ENCODE peak calls at places on chromosomes 2 and 18, in eight cellular contexts. S is left cardiac atrium; Y is AG08395; J is sigmoid colon; T is A172; O is T follicular helper cell; X is CD4-positive, alpha-beta T cell; H is thyroid gland. W is an unnamed sample.
A peak's percentile ranks its signal among the peaks of the same experiment; 100 is the strongest.

GRCh38 chr2:38187416-38188127 is 111.6 kb upstream of the CYP1B1 start:
- DNase-seq in X (no peak), H (peak; percentile 85), T (no peak), Y (peak; percentile 81), J (peak; percentile 95), S (peak; percentile 83), O (no peak), W (peak; percentile 67)

GRCh38 chr2:228655341-228655740 is 473.9 kb upstream of the SPHKAP start:
- DNase-seq in O (no peak), X (no peak), S (no peak), T (peak; percentile 12), J (no peak), Y (no peak), H (no peak), W (no peak)

GRCh38 chr2:204825681-204826080 is 280.4 kb downstream of the PARD3B start:
- DNase-seq in S (no peak), Y (no peak), H (no peak), X (no peak), O (no peak), J (no peak), T (no peak), W (no peak)

GRCh38 chr2:207421661-207422060 is 108.1 kb upstream of the CREB1 start:
- DNase-seq in O (no peak), J (no peak), Y (no peak), H (no peak), X (no peak), T (no peak), S (no peak), W (no peak)

GRCh38 chr2:226995625-226996041 is 159.8 kb downstream of the RHBDD1 start:
- DNase-seq in X (no peak), S (peak; percentile 74), Y (no peak), J (no peak), O (no peak), H (no peak), T (peak; percentile 91), W (no peak)

GRCh38 chr2:239263231-239263936 is 137.4 kb downstream of the HDAC4 start:
- DNase-seq in J (peak; percentile 64), X (no peak), Y (no peak), H (no peak), O (no peak), S (no peak), T (no peak), W (no peak)

GRCh38 chr2:25799301-25799700 is 79.0 kb downstream of the ASXL2 start:
- DNase-seq in O (no peak), H (no peak), T (no peak), J (no peak), Y (no peak), X (no peak), S (no peak), W (no peak)

GRCh38 chr2:237154050-237154638 is 68.5 kb downstream of the COPS8 start:
- DNase-seq in T (peak; percentile 42), H (peak; percentile 44), S (no peak), Y (peak; percentile 36), X (peak; percentile 37), J (no peak), O (peak; percentile 39), W (no peak)

GRCh38 chr2:64657416-64657815 is 3.7 kb upstream of the SERTAD2 start:
- DNase-seq in Y (no peak), T (no peak), J (no peak), O (no peak), H (no peak), X (no peak), S (no peak), W (no peak)

GRCh38 chr2:157307021-157307420 is 18.6 kb downstream of the ERMN start:
- DNase-seq in T (peak; percentile 6), H (no peak), S (no peak), X (no peak), O (no peak), J (no peak), Y (peak; percentile 34), W (no peak)

GRCh38 chr2:201656102-201656501 is 12.8 kb upstream of the TMEM237 start:
- DNase-seq in Y (no peak), H (no peak), J (no peak), T (no peak), S (no peak), O (no peak), X (no peak), W (no peak)

GRCh38 chr2:232883116-232883721 is 13.2 kb downstream of the SNORC start:
- DNase-seq in O (no peak), J (no peak), Y (no peak), X (no peak), H (no peak), S (no peak), T (no peak), W (peak; percentile 41)

GRCh38 chr2:145110668-145111067 is 590.7 kb upstream of the ZEB2 start:
- DNase-seq in O (no peak), S (no peak), X (no peak), H (no peak), J (no peak), Y (peak; percentile 36), T (peak; percentile 51), W (no peak)

GRCh38 chr2:175008801-175009495 is 3.8 kb upstream of the CHN1 start:
- DNase-seq in O (no peak), T (no peak), H (no peak), J (no peak), X (no peak), S (no peak), Y (no peak), W (no peak)

GRCh38 chr2:7031424-7032245 is 114.4 kb downstream of the RNF144A start:
- DNase-seq in X (peak; percentile 45), H (peak; percentile 97), Y (no peak), T (peak; percentile 35), J (peak; percentile 68), S (no peak), O (peak; percentile 76), W (peak; percentile 91)

GRCh38 chr2:6824962-6825361 is 40.7 kb downstream of the CMPK2 start:
- DNase-seq in O (no peak), H (no peak), X (no peak), J (peak; percentile 72), T (peak; percentile 36), Y (peak; percentile 32), S (no peak), W (no peak)

GRCh38 chr18:76380127-76380729 is 114.8 kb downstream of the ZNF516 start:
- DNase-seq in S (no peak), Y (no peak), J (no peak), H (no peak), O (no peak), X (no peak), T (no peak), W (no peak)

GRCh38 chr2:229501051-229501794 is 213.1 kb downstream of the DNER start:
- DNase-seq in Y (no peak), X (no peak), J (no peak), T (no peak), O (no peak), H (no peak), S (no peak), W (no peak)

GRCh38 chr18:44733069-44733753 is 52.5 kb downstream of the SETBP1 start:
- DNase-seq in S (peak; percentile 37), O (no peak), Y (peak; percentile 90), H (no peak), T (peak; percentile 55), X (no peak), J (no peak), W (no peak)

GRCh38 chr2:9665903-9666302 is 35.1 kb upstream of the YWHAQ start:
- DNase-seq in J (no peak), X (no peak), O (no peak), S (no peak), Y (peak; percentile 91), T (peak; percentile 92), H (no peak), W (no peak)

GRCh38 chr2:205637779-205638503 is 44.4 kb upstream of the NRP2 start:
- DNase-seq in Y (no peak), T (no peak), H (no peak), O (no peak), S (no peak), J (no peak), X (no peak), W (no peak)

GRCh38 chr18:37565985-37566478 is 434 bp upstream of the CELF4 start:
- DNase-seq in J (peak; percentile 61), Y (peak; percentile 78), X (no peak), O (no peak), T (peak; percentile 18), S (peak; percentile 68), H (peak; percentile 45), W (no peak)

GRCh38 chr2:236545814-236546480 is 23.7 kb upstream of the ACKR3 start:
- DNase-seq in S (no peak), J (no peak), O (no peak), Y (no peak), T (no peak), X (no peak), H (no peak), W (no peak)

GRCh38 chr18:9366126-9366714 is 31.6 kb downstream of the TWSG1 start:
- DNase-seq in S (peak; percentile 31), J (no peak), O (no peak), H (peak; percentile 44), T (no peak), X (no peak), Y (peak; percentile 45), W (no peak)

GRCh38 chr18:29172151-29173015 is 995.5 kb upstream of the CDH2 start:
- DNase-seq in Y (no peak), X (no peak), T (no peak), H (no peak), S (no peak), J (no peak), O (no peak), W (no peak)

GRCh38 chr18:68148862-68149261 is 566.0 kb downstream of the TMX3 start:
- DNase-seq in T (no peak), S (no peak), H (no peak), J (no peak), O (no peak), Y (no peak), X (no peak), W (no peak)

GRCh38 chr2:3913252-3913651 is 209.9 kb downstream of the DCDC2C start:
- DNase-seq in X (no peak), J (no peak), Y (no peak), T (no peak), O (no peak), S (peak; percentile 37), H (no peak), W (no peak)

GRCh38 chr2:229996320-229996719 is 72.4 kb downstream of the SLC16A14 start:
- DNase-seq in T (no peak), Y (peak; percentile 62), H (no peak), J (no peak), O (no peak), X (no peak), S (no peak), W (no peak)

GRCh38 chr2:84424152-84424551 is 34.9 kb downstream of the SUCLG1 start:
- DNase-seq in T (peak; percentile 18), Y (peak; percentile 33), S (no peak), J (no peak), X (no peak), O (no peak), H (no peak), W (no peak)

GRCh38 chr2:163133602-163134001 is 295.0 kb upstream of the KCNH7 start:
- DNase-seq in Y (no peak), T (no peak), X (no peak), S (no peak), O (no peak), H (no peak), J (no peak), W (no peak)

GRCh38 chr2:111952871-111953497 is 54.6 kb downstream of the MERTK start:
- DNase-seq in J (no peak), S (no peak), X (no peak), T (no peak), O (no peak), Y (no peak), H (no peak), W (no peak)

GRCh38 chr2:25808006-25808383 is 70.3 kb downstream of the ASXL2 start:
- DNase-seq in J (no peak), H (no peak), S (no peak), Y (peak; percentile 59), X (no peak), T (no peak), O (no peak), W (no peak)

GRCh38 chr2:125698280-125698679 is 957.7 kb upstream of the GYPC start:
- DNase-seq in O (no peak), Y (no peak), T (no peak), S (no peak), X (no peak), H (no peak), J (no peak), W (no peak)

GRCh38 chr2:240823449-240824336 is 3.7 kb upstream of the KIF1A start:
- DNase-seq in Y (no peak), J (no peak), S (no peak), H (no peak), X (no peak), T (no peak), O (no peak), W (no peak)